ENCODE peak calls at places on chromosomes 4 and X, in five cellular contexts. Z, F, K, S and W are unnamed samples.

GRCh38 chr4:32569844-32570243 is 1849.7 kb downstream of the PCDH7 start:
- DNase-seq in S (no peak), Z (no peak), K (no peak), F (no peak), W (peak; percentile 64)

GRCh38 chr4:140652601-140653000 is 83.8 kb upstream of the UCP1 start:
- DNase-seq in S (no peak), F (no peak), Z (no peak), K (no peak), W (no peak)

GRCh38 chr4:56255820-56256219 is 131.5 kb downstream of the AASDH start:
- DNase-seq in Z (no peak), F (no peak), K (no peak), S (no peak), W (no peak)

GRCh38 chr4:38086515-38087226 is 126.5 kb downstream of the PTTG2 start:
- DNase-seq in Z (no peak), F (no peak), K (no peak), S (no peak), W (no peak)

GRCh38 chr4:7861440-7861881 is 78.2 kb downstream of the AFAP1 start:
- DNase-seq in K (no peak), F (no peak), S (no peak), Z (no peak), W (no peak)

GRCh38 chr4:182443070-182443469 is 199.9 kb downstream of the TENM3 start:
- DNase-seq in S (no peak), K (no peak), F (no peak), Z (no peak), W (no peak)

GRCh38 chr4:149987330-149987751 is 90.9 kb upstream of the DCLK2 start:
- DNase-seq in F (peak; percentile 61), Z (no peak), S (no peak), K (no peak), W (no peak)

GRCh38 chrX:80751456-80751855 is 58.2 kb downstream of the BRWD3 start:
- DNase-seq in F (no peak), S (no peak), K (no peak), Z (no peak), W (no peak)

GRCh38 chrX:123424546-123424945 is 240.5 kb downstream of the GRIA3 start:
- DNase-seq in K (no peak), Z (no peak), S (no peak), F (no peak), W (no peak)

GRCh38 chr4:87516683-87517082 is 12.5 kb downstream of the SPARCL1 start:
- DNase-seq in K (no peak), F (no peak), Z (no peak), S (no peak), W (no peak)

GRCh38 chr4:24330198-24330972 is 254.0 kb downstream of the DHX15 start:
- DNase-seq in S (no peak), F (no peak), K (no peak), Z (no peak), W (no peak)

GRCh38 chr4:182306792-182307507 is 63.7 kb downstream of the TENM3 start:
- DNase-seq in K (no peak), S (no peak), Z (no peak), F (peak; percentile 55), W (no peak)

GRCh38 chr4:122458625-122459024 is 2.1 kb upstream of the IL2 start:
- DNase-seq in F (no peak), K (no peak), S (no peak), Z (no peak), W (no peak)

GRCh38 chr4:47462799-47463234 is 685 bp downstream of the COMMD8 start:
- DNase-seq in K (no peak), S (no peak), Z (no peak), F (no peak), W (no peak)

GRCh38 chr4:121827851-121828250 is 4.2 kb upstream of the CCNA2 start:
- DNase-seq in F (no peak), Z (no peak), S (no peak), K (no peak), W (no peak)

GRCh38 chr4:16199132-16199531 is 27.1 kb downstream of the TAPT1 start:
- DNase-seq in K (no peak), S (no peak), Z (no peak), F (no peak), W (no peak)

GRCh38 chrX:19563746-19564145 is 48.4 kb upstream of the MAP3K15 start:
- DNase-seq in K (no peak), Z (no peak), F (no peak), S (no peak), W (no peak)

GRCh38 chrX:10415704-10416001 is 204.7 kb downstream of the MID1 start:
- DNase-seq in F (peak; percentile 22), S (no peak), K (no peak), Z (no peak), W (no peak)

GRCh38 chr4:55729306-55730142 is 90.1 kb upstream of the EXOC1L start:
- DNase-seq in K (no peak), Z (no peak), F (no peak), S (no peak), W (no peak)

GRCh38 chr4:17366496-17366895 is 145.4 kb downstream of the QDPR start:
- DNase-seq in K (no peak), Z (no peak), F (no peak), S (no peak), W (no peak)

GRCh38 chrX:151725338-151725614 is 9.3 kb upstream of the CNGA2 start:
- DNase-seq in K (no peak), Z (no peak), F (no peak), S (no peak), W (no peak)

GRCh38 chr4:26907731-26908599 is 47.3 kb downstream of the STIM2 start:
- DNase-seq in S (no peak), K (no peak), Z (no peak), F (no peak), W (no peak)

GRCh38 chr4:111678908-111679307 is 466.3 kb upstream of the FAM241A start:
- DNase-seq in S (no peak), K (no peak), F (no peak), Z (no peak), W (no peak)

GRCh38 chr4:183729430-183730328 is 70.6 kb downstream of the TRAPPC11 start:
- DNase-seq in S (no peak), F (no peak), K (no peak), Z (no peak), W (no peak)

GRCh38 chrX:14357314-14357713 is 172.0 kb upstream of the GLRA2 start:
- DNase-seq in F (no peak), Z (no peak), K (no peak), S (no peak), W (no peak)

GRCh38 chr4:140807491-140808257 is 51.5 kb upstream of the TBC1D9 start:
- DNase-seq in S (no peak), Z (no peak), F (no peak), K (no peak), W (no peak)

GRCh38 chr4:120801171-120801758 is 121.3 kb downstream of the PRDM5 start:
- DNase-seq in K (no peak), F (no peak), S (no peak), Z (peak; percentile 92), W (no peak)

GRCh38 chr4:14857475-14857874 is 144.8 kb upstream of the CPEB2 start:
- DNase-seq in F (no peak), Z (no peak), K (no peak), S (no peak), W (no peak)

GRCh38 chrX:88170528-88170927 is 576.5 kb upstream of the CPXCR1 start:
- DNase-seq in K (no peak), F (no peak), Z (no peak), S (no peak), W (no peak)

GRCh38 chr4:5955201-5955821 is 62.4 kb upstream of the CRMP1 start:
- DNase-seq in F (no peak), S (no peak), Z (peak; percentile 63), K (no peak), W (no peak)

GRCh38 chrX:119887721-119888425 is 7.8 kb upstream of the AKAP14 start:
- DNase-seq in S (peak; percentile 66), Z (peak; percentile 70), F (peak; percentile 61), K (no peak), W (no peak)

GRCh38 chr4:184843984-184844554 is 18.3 kb upstream of the ACSL1 start:
- DNase-seq in Z (no peak), K (no peak), S (no peak), F (no peak), W (no peak)

GRCh38 chrX:151543706-151544105 is 19.8 kb upstream of the PASD1 start:
- DNase-seq in K (no peak), F (no peak), Z (no peak), S (no peak), W (no peak)